ENCODE peak calls at places on chromosome 16, in ten cellular contexts. One of them, this sample, is unnamed. For H3K4me1 and H3K9me3, the result is how much of the 10 kb centered on the place peaks cover.

GRCh38 chr16:4290236-4290830 is 17.5 kb upstream of the TFAP4 start:
- DNase-seq in OCI-LY7: no peak
- DNase-seq in fibroblast of lung: peak
- DNase-seq in esophagus muscularis mucosa: no peak
- DNase-seq in H1: no peak
- DNase-seq in kidney: no peak
- DNase-seq in lower lobe of right lung: peak
- DNase-seq in ascending aorta: no peak
- DNase-seq in stomach: no peak
- DNase-seq in psoas muscle: no peak
- DNase-seq in this sample: no peak

GRCh38 chr16:64627288-64627687 is 494.6 kb downstream of the CDH11 start:
- DNase-seq in OCI-LY7: peak
- DNase-seq in fibroblast of lung: no peak
- DNase-seq in esophagus muscularis mucosa: no peak
- DNase-seq in H1: peak
- DNase-seq in kidney: no peak
- DNase-seq in lower lobe of right lung: no peak
- DNase-seq in ascending aorta: no peak
- DNase-seq in stomach: no peak
- DNase-seq in psoas muscle: no peak
- DNase-seq in this sample: no peak

GRCh38 chr16:56689171-56689570 is 6.9 kb downstream of the MT1X start:
- DNase-seq in OCI-LY7: no peak
- DNase-seq in fibroblast of lung: no peak
- DNase-seq in esophagus muscularis mucosa: no peak
- DNase-seq in H1: no peak
- DNase-seq in kidney: no peak
- DNase-seq in lower lobe of right lung: no peak
- DNase-seq in ascending aorta: no peak
- DNase-seq in stomach: no peak
- DNase-seq in psoas muscle: no peak
- DNase-seq in this sample: no peak

GRCh38 chr16:15807603-15808009 is 49.2 kb downstream of the MYH11 start:
- DNase-seq in OCI-LY7: no peak
- DNase-seq in fibroblast of lung: peak
- DNase-seq in esophagus muscularis mucosa: no peak
- DNase-seq in H1: no peak
- DNase-seq in kidney: no peak
- DNase-seq in lower lobe of right lung: no peak
- DNase-seq in ascending aorta: peak
- DNase-seq in stomach: no peak
- DNase-seq in psoas muscle: no peak
- DNase-seq in this sample: peak

GRCh38 chr16:25413962-25414361 is 156.3 kb upstream of the ZKSCAN2 start:
- DNase-seq in OCI-LY7: no peak
- DNase-seq in fibroblast of lung: peak
- DNase-seq in esophagus muscularis mucosa: no peak
- DNase-seq in H1: no peak
- DNase-seq in kidney: no peak
- DNase-seq in lower lobe of right lung: no peak
- DNase-seq in ascending aorta: no peak
- DNase-seq in stomach: no peak
- DNase-seq in psoas muscle: no peak
- DNase-seq in this sample: no peak

GRCh38 chr16:23155445-23156049 is 6.3 kb upstream of the USP31 start:
- DNase-seq in OCI-LY7: peak
- DNase-seq in fibroblast of lung: no peak
- DNase-seq in esophagus muscularis mucosa: no peak
- DNase-seq in H1: peak
- DNase-seq in kidney: no peak
- DNase-seq in lower lobe of right lung: no peak
- DNase-seq in ascending aorta: no peak
- DNase-seq in stomach: peak
- DNase-seq in psoas muscle: no peak
- DNase-seq in this sample: no peak

GRCh38 chr16:79571753-79572544 is 28.6 kb downstream of the MAF start:
- DNase-seq in OCI-LY7: no peak
- DNase-seq in fibroblast of lung: no peak
- DNase-seq in esophagus muscularis mucosa: no peak
- DNase-seq in H1: no peak
- DNase-seq in kidney: no peak
- DNase-seq in lower lobe of right lung: no peak
- DNase-seq in ascending aorta: no peak
- DNase-seq in stomach: no peak
- DNase-seq in psoas muscle: no peak
- DNase-seq in this sample: no peak

GRCh38 chr16:79008036-79008868 is 592.3 kb downstream of the MAF start:
- DNase-seq in OCI-LY7: no peak
- DNase-seq in fibroblast of lung: no peak
- DNase-seq in esophagus muscularis mucosa: no peak
- DNase-seq in H1: no peak
- DNase-seq in kidney: no peak
- DNase-seq in lower lobe of right lung: no peak
- DNase-seq in ascending aorta: no peak
- DNase-seq in stomach: no peak
- DNase-seq in psoas muscle: no peak
- DNase-seq in this sample: no peak

GRCh38 chr16:23678430-23679273 is at the start of gene PLK1:
- DNase-seq in OCI-LY7: peak
- DNase-seq in fibroblast of lung: peak
- DNase-seq in esophagus muscularis mucosa: no peak
- DNase-seq in H1: peak
- DNase-seq in kidney: peak
- DNase-seq in lower lobe of right lung: peak
- DNase-seq in ascending aorta: peak
- DNase-seq in stomach: peak
- DNase-seq in psoas muscle: peak
- DNase-seq in this sample: peak

DNA sequence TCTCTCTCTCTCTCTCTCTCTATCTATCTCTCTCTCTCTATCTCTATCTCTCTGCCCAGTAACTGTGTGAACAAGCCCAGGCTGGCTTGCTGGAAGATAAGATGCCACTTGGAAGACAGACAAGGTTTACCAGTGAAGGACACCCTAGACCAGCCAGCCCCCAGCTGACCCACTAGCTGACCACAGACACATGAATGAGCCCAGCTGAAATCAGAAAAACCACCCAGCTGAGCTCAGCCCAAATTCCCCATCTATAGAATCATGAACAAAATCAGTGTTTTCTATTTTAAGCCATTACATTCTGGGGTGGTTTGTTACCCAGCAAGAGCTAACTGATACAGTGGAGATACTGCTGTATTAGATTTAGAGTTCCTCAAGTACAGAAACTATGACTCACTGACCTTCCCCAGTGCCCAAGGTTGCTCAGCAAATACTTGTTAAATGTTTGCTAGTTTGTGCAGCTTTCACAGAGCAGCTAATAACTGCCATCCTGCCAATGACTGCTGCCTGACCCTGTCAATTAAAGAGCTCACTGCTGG is 18.0 kb downstream of the EMP2 start:
- DNase-seq in OCI-LY7: no peak
- DNase-seq in fibroblast of lung: no peak
- DNase-seq in esophagus muscularis mucosa: no peak
- DNase-seq in H1: no peak
- DNase-seq in kidney: no peak
- DNase-seq in lower lobe of right lung: no peak
- DNase-seq in ascending aorta: no peak
- DNase-seq in stomach: no peak
- DNase-seq in psoas muscle: no peak
- DNase-seq in this sample: no peak
- H3K4me1 ChIP-seq in OCI-LY7: under half
- H3K4me1 ChIP-seq in fibroblast of lung: under half
- H3K4me1 ChIP-seq in esophagus muscularis mucosa: half or more
- H3K4me1 ChIP-seq in H1: under half
- H3K4me1 ChIP-seq in kidney: under half
- H3K4me1 ChIP-seq in lower lobe of right lung: half or more
- H3K4me1 ChIP-seq in ascending aorta: under half
- H3K4me1 ChIP-seq in stomach: half or more
- H3K4me1 ChIP-seq in psoas muscle: half or more
- H3K4me1 ChIP-seq in this sample: half or more

GRCh38 chr16:35746281-35746962 is 2287.0 kb downstream of the TP53TG3F start:
- DNase-seq in OCI-LY7: no peak
- DNase-seq in fibroblast of lung: no peak
- DNase-seq in esophagus muscularis mucosa: peak
- DNase-seq in H1: no peak
- DNase-seq in kidney: no peak
- DNase-seq in lower lobe of right lung: no peak
- DNase-seq in ascending aorta: peak
- DNase-seq in stomach: no peak
- DNase-seq in psoas muscle: no peak
- DNase-seq in this sample: no peak
- H3K9me3 ChIP-seq in OCI-LY7: under half
- H3K9me3 ChIP-seq in fibroblast of lung: under half
- H3K9me3 ChIP-seq in esophagus muscularis mucosa: under half
- H3K9me3 ChIP-seq in H1: half or more
- H3K9me3 ChIP-seq in kidney: under half
- H3K9me3 ChIP-seq in lower lobe of right lung: under half
- H3K9me3 ChIP-seq in ascending aorta: under half
- H3K9me3 ChIP-seq in stomach: half or more
- H3K9me3 ChIP-seq in psoas muscle: under half
- H3K9me3 ChIP-seq in this sample: under half

DNA sequence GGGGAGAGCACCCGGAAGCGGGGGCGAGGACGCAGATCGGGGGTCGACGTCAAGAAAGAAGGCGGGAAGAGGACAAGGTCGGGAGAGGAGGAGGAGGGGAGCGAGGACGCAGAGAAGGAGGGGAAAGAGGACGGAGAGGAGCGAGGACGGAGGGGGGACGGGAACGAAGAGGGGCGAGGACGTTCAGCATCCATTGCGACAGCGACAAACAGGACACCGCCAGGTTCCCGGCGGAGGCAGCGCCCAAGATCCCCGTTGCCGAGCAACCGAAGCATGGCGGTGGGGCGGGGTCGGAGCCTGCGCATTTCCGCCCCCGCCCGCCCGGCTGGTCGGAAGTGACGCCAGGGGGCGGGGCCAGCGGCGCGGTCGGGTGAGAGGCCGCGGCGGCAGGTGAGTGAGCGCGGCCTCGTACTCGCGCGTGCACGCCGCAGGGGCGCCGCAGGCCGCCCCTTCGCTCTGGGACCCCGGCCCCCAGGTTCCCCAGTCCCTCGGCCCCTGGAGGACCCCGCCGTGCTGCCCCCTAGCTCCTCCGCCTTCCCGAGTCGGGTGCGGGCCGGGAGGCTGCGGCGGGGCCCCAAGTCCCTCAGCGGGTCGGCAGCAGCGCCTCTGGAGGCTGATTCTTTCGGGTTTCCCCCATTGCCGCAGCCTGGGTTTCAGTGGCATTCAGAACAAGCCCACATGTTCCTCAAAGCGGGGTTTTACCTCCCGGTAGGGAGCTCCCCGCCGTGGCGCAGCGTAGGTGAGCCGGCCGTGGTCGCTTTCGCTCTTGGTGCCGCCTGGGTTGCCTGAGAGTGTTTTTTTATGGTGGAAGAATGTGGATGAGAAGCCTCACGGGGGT is at the start of gene FAM234A:
- DNase-seq in OCI-LY7: peak
- DNase-seq in fibroblast of lung: peak
- DNase-seq in esophagus muscularis mucosa: peak
- DNase-seq in H1: peak
- DNase-seq in kidney: peak
- DNase-seq in lower lobe of right lung: peak
- DNase-seq in ascending aorta: peak
- DNase-seq in stomach: peak
- DNase-seq in psoas muscle: peak
- DNase-seq in this sample: peak
- TF ChIP-seq CTCF in OCI-LY7: peak
- TF ChIP-seq CTCF in fibroblast of lung: peak
- TF ChIP-seq CTCF in esophagus muscularis mucosa: peak
- TF ChIP-seq CTCF in H1: peak
- TF ChIP-seq CTCF in kidney: peak
- TF ChIP-seq CTCF in lower lobe of right lung: peak
- TF ChIP-seq CTCF in ascending aorta: peak
- TF ChIP-seq CTCF in stomach: peak
- TF ChIP-seq CTCF in psoas muscle: peak
- TF ChIP-seq CTCF in this sample: peak

GRCh38 chr16:84973776-84974523 is 37.4 kb downstream of the ZDHHC7 start:
- DNase-seq in OCI-LY7: no peak
- DNase-seq in fibroblast of lung: no peak
- DNase-seq in esophagus muscularis mucosa: no peak
- DNase-seq in H1: no peak
- DNase-seq in kidney: no peak
- DNase-seq in lower lobe of right lung: no peak
- DNase-seq in ascending aorta: no peak
- DNase-seq in stomach: no peak
- DNase-seq in psoas muscle: no peak
- DNase-seq in this sample: peak

GRCh38 chr16:84979516-84979915 is 31.8 kb downstream of the ZDHHC7 start:
- DNase-seq in OCI-LY7: no peak
- DNase-seq in fibroblast of lung: no peak
- DNase-seq in esophagus muscularis mucosa: no peak
- DNase-seq in H1: no peak
- DNase-seq in kidney: no peak
- DNase-seq in lower lobe of right lung: no peak
- DNase-seq in ascending aorta: no peak
- DNase-seq in stomach: no peak
- DNase-seq in psoas muscle: no peak
- DNase-seq in this sample: no peak

GRCh38 chr16:84975522-84975921 is 35.8 kb downstream of the ZDHHC7 start:
- DNase-seq in OCI-LY7: no peak
- DNase-seq in fibroblast of lung: no peak
- DNase-seq in esophagus muscularis mucosa: no peak
- DNase-seq in H1: no peak
- DNase-seq in kidney: no peak
- DNase-seq in lower lobe of right lung: no peak
- DNase-seq in ascending aorta: no peak
- DNase-seq in stomach: no peak
- DNase-seq in psoas muscle: no peak
- DNase-seq in this sample: no peak

GRCh38 chr16:84975066-84975465 is 36.3 kb downstream of the ZDHHC7 start:
- DNase-seq in OCI-LY7: no peak
- DNase-seq in fibroblast of lung: no peak
- DNase-seq in esophagus muscularis mucosa: no peak
- DNase-seq in H1: no peak
- DNase-seq in kidney: no peak
- DNase-seq in lower lobe of right lung: no peak
- DNase-seq in ascending aorta: no peak
- DNase-seq in stomach: no peak
- DNase-seq in psoas muscle: no peak
- DNase-seq in this sample: no peak

DNA sequence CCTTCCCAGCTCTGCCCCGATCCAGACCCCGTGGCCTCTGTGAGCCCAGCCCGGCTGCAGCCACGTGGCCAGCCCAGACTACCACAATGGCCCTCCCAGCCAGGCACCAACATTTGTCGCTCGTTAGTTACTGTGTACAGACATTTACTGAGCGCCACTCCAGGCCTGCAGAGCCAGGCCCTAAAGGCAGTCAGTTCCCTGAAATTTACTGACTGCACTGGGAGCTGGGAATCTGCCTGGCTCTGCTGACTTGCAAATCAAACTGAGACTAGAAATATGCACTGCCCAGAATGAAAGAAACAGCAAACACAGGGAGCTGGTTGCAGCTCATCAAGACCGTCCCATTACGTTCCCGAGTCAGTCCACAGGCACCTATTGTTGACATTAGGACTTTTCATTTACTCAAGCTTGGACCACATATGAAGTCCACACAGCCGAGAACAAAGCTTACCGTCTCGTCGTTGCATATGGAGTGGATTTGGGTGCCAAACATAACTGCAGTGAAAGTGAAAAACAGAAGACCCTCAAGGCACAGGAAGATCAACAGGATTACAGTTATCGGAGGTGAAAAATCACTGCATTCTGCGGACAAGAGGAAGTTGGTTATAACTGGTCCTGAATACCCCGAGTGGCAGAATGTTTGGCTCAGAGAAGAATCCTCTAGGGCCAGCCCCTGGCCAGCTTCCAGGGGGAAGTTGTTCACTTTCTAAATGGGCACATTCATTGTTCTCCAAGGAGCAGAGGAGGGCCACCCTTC is 34.5 kb downstream of the ZDHHC7 start:
- DNase-seq in OCI-LY7: no peak
- DNase-seq in fibroblast of lung: no peak
- DNase-seq in esophagus muscularis mucosa: no peak
- DNase-seq in H1: no peak
- DNase-seq in kidney: no peak
- DNase-seq in lower lobe of right lung: peak
- DNase-seq in ascending aorta: peak
- DNase-seq in stomach: peak
- DNase-seq in psoas muscle: peak
- DNase-seq in this sample: no peak
- H3K4me1 ChIP-seq in OCI-LY7: under half
- H3K4me1 ChIP-seq in fibroblast of lung: under half
- H3K4me1 ChIP-seq in esophagus muscularis mucosa: under half
- H3K4me1 ChIP-seq in H1: under half
- H3K4me1 ChIP-seq in kidney: under half
- H3K4me1 ChIP-seq in lower lobe of right lung: under half
- H3K4me1 ChIP-seq in ascending aorta: under half
- H3K4me1 ChIP-seq in stomach: half or more
- H3K4me1 ChIP-seq in psoas muscle: under half
- H3K4me1 ChIP-seq in this sample: under half